ENCODE peak calls at places on chromosomes 1 and 21, in five cellular contexts. M, X, C, Z and B are unnamed samples.

GRCh38 chr1:85313888-85314696 is 37.7 kb upstream of the BCL10 start:
- DNase-seq in C (peak), M (no peak), Z (peak), X (no peak), B (no peak)

GRCh38 chr1:109687641-109688499 is at the start of gene GSTM1:
- DNase-seq in X (peak), M (peak), Z (peak), C (no peak), B (peak)

GRCh38 chr1:96059736-96060135 is 661.8 kb upstream of the PTBP2 start:
- DNase-seq in C (no peak), M (no peak), X (no peak), Z (no peak), B (no peak)

GRCh38 chr1:208179303-208179702 is 64.9 kb downstream of the PLXNA2 start:
- DNase-seq in X (no peak), C (no peak), M (no peak), Z (no peak), B (no peak)

GRCh38 chr1:23452011-23452411 is 27.5 kb upstream of the TCEA3 start:
- DNase-seq in C (peak), Z (no peak), M (no peak), X (no peak), B (no peak)

GRCh38 chr21:38455403-38455802 is 42.9 kb downstream of the ERG start:
- DNase-seq in Z (no peak), M (no peak), X (no peak), C (no peak), B (no peak)

GRCh38 chr21:36470294-36470693 is 9.6 kb downstream of the CLDN14 start:
- DNase-seq in Z (no peak), X (no peak), C (no peak), M (no peak), B (peak)

GRCh38 chr1:206682111-206682510 is 2.6 kb upstream of the MAPKAPK2 start:
- DNase-seq in Z (no peak), M (no peak), C (no peak), X (no peak), B (no peak)

GRCh38 chr1:35539824-35540261 is 17.4 kb downstream of the KIAA0319L start:
- DNase-seq in M (no peak), C (peak), Z (peak), X (no peak), B (no peak)

GRCh38 chr1:14242145-14242544 is 356.3 kb upstream of the KAZN start:
- DNase-seq in C (no peak), Z (no peak), X (no peak), M (no peak), B (no peak)

GRCh38 chr1:55870076-55870475 is 654.9 kb upstream of the USP24 start:
- DNase-seq in X (no peak), Z (no peak), M (no peak), C (no peak), B (no peak)

GRCh38 chr1:41317356-41317755 is 43.9 kb upstream of the FOXO6 start:
- DNase-seq in C (no peak), X (no peak), M (no peak), Z (no peak), B (no peak)

GRCh38 chr1:205521646-205522150 is 17.2 kb downstream of the CDK18 start:
- DNase-seq in Z (no peak), M (no peak), C (no peak), X (no peak), B (no peak)

GRCh38 chr1:8259498-8260290 is 58.2 kb upstream of the SLC45A1 start:
- DNase-seq in M (no peak), Z (peak), C (peak), X (no peak), B (no peak)

GRCh38 chr1:17439250-17440073 is at the start of gene RCC2:
- DNase-seq in M (peak), C (peak), X (no peak), Z (peak), B (no peak)

GRCh38 chr1:77473690-77474089 is 191.9 kb downstream of the AK5 start:
- DNase-seq in Z (peak), X (no peak), M (no peak), C (peak), B (no peak)

GRCh38 chr21:33455858-33456446 is 23.8 kb downstream of the TMEM50B start:
- DNase-seq in Z (no peak), C (no peak), M (no peak), X (no peak), B (no peak)

GRCh38 chr1:47693115-47693514 is 255.3 kb downstream of the FOXD2 start:
- DNase-seq in C (no peak), X (no peak), Z (no peak), M (no peak), B (peak)

GRCh38 chr1:12616709-12617373 is 1.2 kb downstream of the DHRS3 start:
- DNase-seq in X (no peak), M (no peak), C (no peak), Z (no peak), B (no peak)

DNA sequence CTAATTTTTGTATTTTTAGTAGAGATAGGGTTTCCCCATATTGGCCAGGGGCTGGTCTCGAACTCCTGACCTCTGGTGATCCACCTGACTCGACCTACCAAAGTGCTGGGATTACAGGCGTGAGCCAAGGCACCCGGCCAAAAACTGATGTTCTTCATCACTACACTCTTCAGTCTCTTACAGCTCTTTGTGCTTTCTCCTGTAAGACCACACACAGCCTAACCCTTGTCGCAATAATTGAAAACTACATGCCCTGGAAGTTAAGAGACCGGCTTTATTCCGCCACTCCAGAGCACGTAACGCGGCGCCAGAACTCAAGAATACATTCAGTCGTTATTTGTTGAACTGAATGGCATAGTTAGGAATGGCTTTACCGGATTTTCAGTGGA is 552 bp downstream of the GPATCH4 start:
- DNase-seq in C (no peak), Z (no peak), M (no peak), X (no peak), B (no peak)
- H3K14ac ChIP-seq in C (peak), Z (no peak), M (no peak), X (no peak), B (no peak)

GRCh38 chr1:192788184-192788583 is 20.7 kb upstream of the RGS2 start:
- DNase-seq in X (no peak), Z (peak), C (peak), M (peak), B (peak)
- H3K27ac ChIP-seq in X (no peak), Z (peak), C (no peak), M (no peak), B (no peak)

GRCh38 chr1:158014702-158015320 is 21.4 kb downstream of the KIRREL1 start:
- DNase-seq in M (no peak), Z (no peak), C (no peak), X (no peak), B (no peak)

GRCh38 chr1:158019177-158019868 is 25.9 kb downstream of the KIRREL1 start:
- DNase-seq in M (peak), C (peak), X (peak), Z (peak), B (peak)

GRCh38 chr1:158013840-158014520 is 20.5 kb downstream of the KIRREL1 start:
- DNase-seq in Z (peak), C (peak), X (no peak), M (peak), B (no peak)

GRCh38 chr1:158017800-158018595 is 24.6 kb downstream of the KIRREL1 start:
- DNase-seq in M (no peak), C (no peak), Z (no peak), X (no peak), B (no peak)

DNA sequence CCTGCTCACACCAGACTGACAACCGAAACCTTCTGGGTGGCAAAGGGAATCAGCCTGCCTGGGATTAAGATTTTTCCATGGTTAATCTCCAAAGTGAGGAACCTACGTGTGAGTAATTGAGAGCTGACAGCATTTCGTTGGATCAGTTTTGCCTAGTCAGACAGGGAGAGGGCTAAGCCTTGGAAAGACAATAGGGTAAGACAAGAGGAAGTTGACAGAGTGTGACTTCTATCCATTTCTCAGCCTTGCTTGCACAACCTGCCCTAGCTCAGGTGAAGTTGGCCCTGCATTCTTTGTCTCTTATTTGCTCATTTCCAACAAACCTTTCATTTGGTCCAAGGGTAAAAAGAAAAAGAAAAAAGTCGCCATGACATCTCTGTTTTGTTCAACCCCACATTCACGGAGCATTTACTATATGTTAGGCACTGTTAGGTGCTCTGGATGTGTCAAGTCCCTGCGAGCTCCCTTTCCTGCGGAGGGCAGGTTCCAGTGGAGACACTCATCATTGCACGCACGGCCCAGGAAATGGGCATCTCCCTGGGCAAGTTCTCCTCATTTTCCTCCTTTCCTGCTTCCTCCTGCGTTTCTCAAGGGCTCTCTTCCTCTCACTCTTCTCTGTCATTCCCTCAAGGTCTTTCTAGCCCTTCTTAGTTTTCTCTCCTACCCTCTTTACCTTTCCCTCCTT is 23.3 kb downstream of the KIRREL1 start:
- DNase-seq in M (no peak), Z (no peak), X (no peak), C (no peak), B (no peak)
- H3K14ac ChIP-seq in M (no peak), Z (no peak), X (no peak), C (peak), B (no peak)

GRCh38 chr1:67572594-67573221 is 112.3 kb upstream of the GADD45A start:
- DNase-seq in X (no peak), C (peak), M (no peak), Z (no peak), B (no peak)

GRCh38 chr1:67572217-67572593 is 112.8 kb upstream of the GADD45A start:
- DNase-seq in C (no peak), M (no peak), Z (no peak), X (no peak), B (no peak)

GRCh38 chr1:67574221-67574620 is 110.8 kb upstream of the GADD45A start:
- DNase-seq in M (no peak), C (no peak), X (no peak), Z (no peak), B (no peak)

GRCh38 chr1:67571406-67571805 is 113.6 kb upstream of the GADD45A start:
- DNase-seq in Z (no peak), M (no peak), C (no peak), X (no peak), B (no peak)

GRCh38 chr1:67573481-67573880 is 111.5 kb upstream of the GADD45A start:
- DNase-seq in C (peak), X (no peak), M (no peak), Z (no peak), B (no peak)
- H3K27ac ChIP-seq in C (no peak), X (no peak), M (no peak), Z (no peak), B (no peak)

GRCh38 chr1:224132901-224133300 is 19.0 kb downstream of the FBXO28 start:
- DNase-seq in M (no peak), X (no peak), Z (no peak), C (no peak), B (no peak)
- H3K14ac ChIP-seq in M (no peak), X (no peak), Z (no peak), C (no peak), B (no peak)

GRCh38 chr1:232611834-232612233 is 18.1 kb downstream of the SIPA1L2 start:
- DNase-seq in X (no peak), Z (no peak), C (no peak), M (no peak), B (peak)

GRCh38 chr1:232615401-232615800 is 14.5 kb downstream of the SIPA1L2 start:
- DNase-seq in Z (peak), M (no peak), C (no peak), X (no peak), B (no peak)

GRCh38 chr1:232613752-232614381 is 16.1 kb downstream of the SIPA1L2 start:
- DNase-seq in X (no peak), M (no peak), Z (peak), C (peak), B (no peak)

GRCh38 chr1:232614811-232615210 is 15.1 kb downstream of the SIPA1L2 start:
- DNase-seq in M (no peak), Z (peak), C (no peak), X (no peak), B (no peak)

GRCh38 chr1:232610187-232610901 is 19.6 kb downstream of the SIPA1L2 start:
- DNase-seq in M (no peak), Z (no peak), X (no peak), C (no peak), B (no peak)
- H3K27ac ChIP-seq in M (no peak), Z (no peak), X (no peak), C (no peak), B (no peak)

GRCh38 chr21:45299864-45300785 is 12.4 kb upstream of the POFUT2 start:
- DNase-seq in Z (peak), M (no peak), X (no peak), C (peak), B (no peak)
- H3K14ac ChIP-seq in Z (no peak), M (no peak), X (no peak), C (peak), B (no peak)

GRCh38 chr1:21192284-21192683 is 15.6 kb upstream of the EIF4G3 start:
- DNase-seq in X (no peak), M (no peak), C (no peak), Z (no peak), B (no peak)
- H3K27ac ChIP-seq in X (no peak), M (no peak), C (no peak), Z (no peak), B (no peak)

GRCh38 chr1:63593303-63593886 is at the start of gene PGM1:
- DNase-seq in Z (peak), M (peak), X (peak), C (peak), B (peak)
- H3K14ac ChIP-seq in Z (no peak), M (peak), X (no peak), C (peak), B (peak)